ENCODE peak calls at places on chromosomes 2 and 18, in seven cellular contexts. D, U, T, G, S, O and X are unnamed samples.

GRCh38 chr2:47078541-47079482 is 76.3 kb downstream of the STPG4 start:
- DNase-seq in D (peak), U (no peak), T (no peak), G (no peak), S (peak), O (peak), X (no peak)

GRCh38 chr18:78786776-78787175 is 192.8 kb upstream of the SALL3 start:
- DNase-seq in D (no peak), U (no peak), T (no peak), G (no peak), S (no peak), O (no peak), X (no peak)

GRCh38 chr2:241062342-241063092 is 39.6 kb downstream of the MTERF4 start:
- DNase-seq in D (no peak), U (no peak), T (no peak), G (no peak), S (no peak), O (peak), X (no peak)

GRCh38 chr2:168804214-168804613 is 1.8 kb downstream of the NOSTRIN start:
- DNase-seq in D (no peak), U (no peak), T (no peak), G (no peak), S (no peak), O (no peak), X (no peak)

GRCh38 chr2:182818541-182819308 is 47.7 kb downstream of the FRZB start:
- DNase-seq in D (peak), U (no peak), T (no peak), G (no peak), S (no peak), O (peak), X (peak)

GRCh38 chr2:64599469-64599868 is 54.2 kb downstream of the SERTAD2 start:
- DNase-seq in D (no peak), U (no peak), T (no peak), G (no peak), S (peak), O (no peak), X (no peak)

GRCh38 chr18:74292541-74292858 is 737 bp upstream of the CYB5A start:
- DNase-seq in D (no peak), U (no peak), T (no peak), G (no peak), S (no peak), O (no peak), X (no peak)

GRCh38 chr18:37484893-37485834 is 80.4 kb downstream of the CELF4 start:
- DNase-seq in D (peak), U (peak), T (peak), G (no peak), S (no peak), O (no peak), X (peak)

GRCh38 chr2:196758474-196759377 is 40.8 kb downstream of the GTF3C3 start:
- DNase-seq in D (no peak), U (no peak), T (peak), G (peak), S (peak), O (peak), X (no peak)

GRCh38 chr2:180012523-180012922 is 5.4 kb upstream of the CWC22 start:
- DNase-seq in D (no peak), U (no peak), T (peak), G (no peak), S (peak), O (no peak), X (no peak)
- H3K4me2 ChIP-seq in D (no peak), U (no peak), T (peak), G (no peak), S (no peak), O (no peak), X (no peak)

DNA sequence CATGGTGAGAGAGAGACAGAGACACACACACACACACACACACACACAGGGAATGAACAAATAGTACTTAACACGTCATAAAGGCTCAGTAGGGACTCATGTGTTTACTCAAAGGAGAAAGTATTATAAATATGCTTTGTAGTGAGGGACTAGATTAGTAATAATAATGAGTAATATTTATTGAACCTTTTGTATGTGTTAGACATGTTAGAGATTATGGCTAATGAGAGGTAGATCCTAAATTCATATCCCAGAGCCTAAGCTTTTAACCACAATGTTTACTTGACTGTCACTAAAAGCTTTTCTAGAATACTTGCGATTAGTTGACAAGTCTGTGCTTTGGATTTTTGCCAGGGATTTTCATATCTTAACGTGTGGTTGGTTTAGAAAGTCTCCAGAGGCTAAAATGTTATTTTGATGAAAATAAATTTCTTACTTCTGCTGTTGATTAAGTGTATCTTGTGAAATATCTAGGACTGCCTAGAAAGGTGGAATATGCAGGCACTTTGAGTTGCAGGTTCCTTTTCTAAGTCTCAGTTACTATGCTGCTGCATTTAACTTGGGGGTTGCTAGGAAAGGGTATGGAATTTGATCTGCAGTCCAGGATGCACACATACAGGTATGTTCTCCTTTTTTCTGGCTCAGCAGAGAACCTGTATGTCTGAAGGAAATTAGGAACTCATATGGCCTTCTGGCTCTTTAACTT is 64.5 kb downstream of the UBR3 start:
- DNase-seq in D (no peak), U (no peak), T (peak), G (no peak), S (peak), O (no peak), X (no peak)
- TF ChIP-seq EZH2phosphoT487 in D (no peak), U (no peak), T (no peak), G (no peak), S (no peak), O (no peak), X (no peak)

GRCh38 chr2:224143521-224143920 is 104.4 kb upstream of the SERPINE2 start:
- DNase-seq in D (no peak), U (no peak), T (peak), G (no peak), S (no peak), O (no peak), X (no peak)
- H3K4me2 ChIP-seq in D (no peak), U (no peak), T (peak), G (no peak), S (no peak), O (no peak), X (no peak)

GRCh38 chr2:18771212-18771611 is 181.8 kb upstream of the NT5C1B start:
- DNase-seq in D (no peak), U (no peak), T (no peak), G (no peak), S (peak), O (no peak), X (no peak)
- TF ChIP-seq EZH2phosphoT487 in D (no peak), U (no peak), T (no peak), G (no peak), S (no peak), O (no peak), X (no peak)

GRCh38 chr18:8339958-8340357 is 269.3 kb upstream of the RAB12 start:
- DNase-seq in D (no peak), U (no peak), T (no peak), G (no peak), S (no peak), O (no peak), X (no peak)
- H3K4me2 ChIP-seq in D (no peak), U (no peak), T (no peak), G (no peak), S (no peak), O (no peak), X (no peak)

GRCh38 chr2:98884658-98885057 is 51.4 kb downstream of the CRACDL start:
- DNase-seq in D (no peak), U (no peak), T (no peak), G (no peak), S (no peak), O (no peak), X (no peak)

GRCh38 chr2:98883780-98884211 is 52.2 kb downstream of the CRACDL start:
- DNase-seq in D (no peak), U (no peak), T (no peak), G (no peak), S (no peak), O (no peak), X (no peak)

GRCh38 chr2:98882368-98882767 is 53.7 kb downstream of the CRACDL start:
- DNase-seq in D (no peak), U (no peak), T (no peak), G (no peak), S (no peak), O (no peak), X (no peak)

GRCh38 chr2:98881153-98881650 is 54.8 kb downstream of the CRACDL start:
- DNase-seq in D (no peak), U (no peak), T (no peak), G (no peak), S (no peak), O (no peak), X (no peak)

DNA sequence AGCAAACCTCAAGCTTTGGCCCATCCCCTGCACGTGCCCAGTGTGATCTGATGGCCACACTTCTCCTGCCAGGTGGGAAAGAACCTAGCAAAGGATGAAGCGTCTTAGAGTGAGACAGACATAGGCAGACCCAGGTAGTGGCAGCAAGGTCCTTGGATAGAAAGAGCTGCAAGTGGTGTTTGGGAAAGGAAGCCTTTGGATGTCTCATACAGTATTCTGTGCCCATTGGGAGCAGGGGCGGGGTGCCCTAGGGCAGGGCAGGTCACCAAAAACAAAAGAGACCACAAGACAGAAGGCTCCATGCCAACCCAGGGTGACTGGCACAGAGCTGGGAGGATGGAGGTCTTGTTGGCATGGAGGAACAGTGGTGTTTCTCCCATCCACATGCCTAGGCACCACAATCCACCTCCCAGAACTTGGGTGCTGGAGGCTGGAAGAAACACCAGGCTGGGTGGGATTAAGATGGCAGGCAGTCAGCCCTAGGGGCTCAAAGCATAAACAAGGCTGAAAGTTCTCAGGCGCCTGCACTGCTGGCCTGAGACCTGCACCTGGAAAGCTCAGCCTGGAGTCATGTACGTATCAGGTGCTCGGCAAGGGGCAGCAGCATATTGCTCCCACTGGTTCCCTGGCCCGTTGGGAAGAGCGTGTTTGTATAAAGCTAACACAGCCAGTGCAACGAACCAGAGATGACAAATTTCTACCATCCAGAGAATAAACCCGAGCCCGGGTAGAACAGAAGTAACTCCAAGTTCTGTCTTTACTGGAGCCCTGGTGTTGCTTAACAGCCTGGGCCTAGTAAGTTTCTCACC is 52.9 kb downstream of the CRACDL start:
- DNase-seq in D (no peak), U (no peak), T (no peak), G (no peak), S (no peak), O (no peak), X (no peak)
- TF ChIP-seq EZH2phosphoT487 in D (no peak), U (no peak), T (no peak), G (no peak), S (no peak), O (no peak), X (no peak)

GRCh38 chr2:221448086-221448856 is 123.8 kb downstream of the EPHA4 start:
- DNase-seq in D (no peak), U (no peak), T (no peak), G (no peak), S (no peak), O (no peak), X (no peak)
- H3K4me2 ChIP-seq in D (peak), U (no peak), T (no peak), G (no peak), S (no peak), O (no peak), X (no peak)

GRCh38 chr2:238646281-238646680 is 201.6 kb upstream of the TWIST2 start:
- DNase-seq in D (no peak), U (no peak), T (no peak), G (no peak), S (no peak), O (no peak), X (no peak)
- TF ChIP-seq EZH2phosphoT487 in D (no peak), U (no peak), T (no peak), G (no peak), S (no peak), O (no peak), X (no peak)

DNA sequence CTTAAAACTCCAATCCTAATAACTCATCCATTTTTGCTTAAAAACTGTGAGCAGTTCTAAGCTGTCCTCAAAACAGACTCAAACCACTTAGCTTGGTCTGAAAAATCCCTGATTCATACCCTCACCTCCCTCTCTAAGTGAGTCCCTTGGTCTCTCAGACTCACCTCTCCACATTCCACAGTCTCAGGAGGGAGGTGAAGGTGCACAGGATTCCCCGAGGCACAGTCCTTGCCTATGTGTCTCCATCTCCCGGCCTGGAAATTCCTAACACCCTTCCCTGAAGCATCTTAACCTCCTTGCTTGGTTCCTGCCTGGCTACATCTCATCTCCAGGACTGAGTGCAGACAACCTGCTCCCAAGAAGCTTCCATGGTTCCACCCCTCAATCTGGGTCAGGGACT is 45.0 kb downstream of the CYRIA start:
- DNase-seq in D (no peak), U (no peak), T (no peak), G (no peak), S (peak), O (no peak), X (no peak)
- H3K4me2 ChIP-seq in D (no peak), U (no peak), T (no peak), G (no peak), S (no peak), O (no peak), X (no peak)